ENCODE peak calls at places on chromosome 18, in four cellular contexts. M is upper lobe of left lung, H is sigmoid colon, S is stomach. T is an unnamed sample.

GRCh38 chr18:31741096-31741735 is 19.5 kb downstream of the SLC25A52 start:
- DNase-seq in M (peak), H (no peak), S (peak), T (no peak)

GRCh38 chr18:686339-687111 is 25.9 kb downstream of the ENOSF1 start:
- DNase-seq in M (no peak), H (no peak), S (no peak), T (no peak)

GRCh38 chr18:5197032-5197434 is at the start of gene AKAIN1:
- DNase-seq in M (peak), H (no peak), S (no peak), T (no peak)

GRCh38 chr18:27713727-27714080 is 463.2 kb downstream of the CDH2 start:
- DNase-seq in M (no peak), H (no peak), S (no peak), T (no peak)

GRCh38 chr18:23609390-23610008 is 23.2 kb upstream of the NPC1 start:
- DNase-seq in M (no peak), H (no peak), S (no peak), T (no peak)

GRCh38 chr18:62784338-62784965 is 69.1 kb downstream of the PHLPP1 start:
- DNase-seq in M (no peak), H (no peak), S (no peak), T (no peak)

GRCh38 chr18:5475252-5475651 is 68.5 kb downstream of the EPB41L3 start:
- DNase-seq in M (peak), H (peak), S (no peak), T (no peak)

GRCh38 chr18:48319796-48320638 is 89.2 kb downstream of the ZBTB7C start:
- DNase-seq in M (no peak), H (no peak), S (no peak), T (no peak)

GRCh38 chr18:22828171-22828570 is 105.0 kb upstream of the RBBP8 start:
- DNase-seq in M (no peak), H (no peak), S (no peak), T (no peak)

GRCh38 chr18:12599543-12599942 is 58.4 kb downstream of the SPIRE1 start:
- DNase-seq in M (no peak), H (no peak), S (no peak), T (no peak)

GRCh38 chr18:58529714-58530354 is 99.1 kb downstream of the ALPK2 start:
- DNase-seq in M (peak), H (no peak), S (peak), T (peak)

GRCh38 chr18:58911766-58912165 is 47.1 kb downstream of the ZNF532 start:
- DNase-seq in M (no peak), H (no peak), S (no peak), T (no peak)

GRCh38 chr18:12374398-12374797 is 2.6 kb downstream of the AFG3L2 start:
- DNase-seq in M (no peak), H (no peak), S (no peak), T (no peak)

GRCh38 chr18:74373428-74373827 is 57.8 kb downstream of the C18orf63 start:
- DNase-seq in M (no peak), H (no peak), S (no peak), T (no peak)

GRCh38 chr18:64171576-64171975 is 22.7 kb upstream of the LINC00305 start:
- DNase-seq in M (no peak), H (no peak), S (no peak), T (no peak)

GRCh38 chr18:13653746-13654455 is 72.5 kb downstream of the FAM210A start:
- DNase-seq in M (no peak), H (no peak), S (no peak), T (no peak)

GRCh38 chr18:21163647-21164625 is 52.3 kb upstream of the ROCK1 start:
- DNase-seq in M (peak), H (no peak), S (no peak), T (no peak)

GRCh38 chr18:37429768-37430167 is 135.8 kb downstream of the CELF4 start:
- DNase-seq in M (no peak), H (no peak), S (no peak), T (no peak)

GRCh38 chr18:32902566-32903330 is 129.9 kb upstream of the KLHL14 start:
- DNase-seq in M (no peak), H (no peak), S (no peak), T (no peak)

DNA sequence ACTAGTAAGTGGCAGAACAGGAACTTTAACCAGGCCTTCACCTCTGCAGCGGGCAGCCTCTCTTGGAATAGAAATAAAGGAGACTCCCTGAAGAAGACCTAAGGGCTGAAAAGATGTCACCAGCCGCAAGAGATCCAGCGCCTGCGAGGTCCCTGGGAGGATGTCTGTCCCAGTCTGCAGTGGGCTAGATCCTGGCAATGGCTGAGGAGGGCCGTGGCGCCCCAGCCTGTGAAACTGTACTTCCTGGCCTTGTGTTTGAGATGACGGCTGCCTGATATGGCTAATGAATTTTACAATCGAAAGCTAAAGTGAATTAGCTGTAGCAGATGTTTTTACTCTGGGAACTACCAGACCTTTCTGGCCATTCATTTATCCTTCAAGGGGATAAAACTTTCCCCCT is 300.6 kb upstream of the SALL3 start:
- DNase-seq in M (no peak), H (no peak), S (peak), T (peak)
- TF ChIP-seq CTCF in M (no peak), H (no peak), S (no peak), T (no peak)

GRCh38 chr18:8046421-8046820 is 479.3 kb downstream of the PTPRM start:
- DNase-seq in M (no peak), H (no peak), S (no peak), T (no peak)

GRCh38 chr18:8050616-8051314 is 483.6 kb downstream of the PTPRM start:
- DNase-seq in M (no peak), H (no peak), S (no peak), T (no peak)

GRCh38 chr18:8049147-8049546 is 482.0 kb downstream of the PTPRM start:
- DNase-seq in M (no peak), H (no peak), S (no peak), T (no peak)

GRCh38 chr18:8052237-8052701 is 485.2 kb downstream of the PTPRM start:
- DNase-seq in M (no peak), H (no peak), S (no peak), T (no peak)

GRCh38 chr18:8051388-8051787 is 484.3 kb downstream of the PTPRM start:
- DNase-seq in M (no peak), H (no peak), S (no peak), T (no peak)
- TF ChIP-seq POLR2AphosphoS5 in M (no peak), H (no peak), S (no peak), T (no peak)

GRCh38 chr18:10487161-10487560 is 32.7 kb downstream of the APCDD1 start:
- DNase-seq in M (no peak), H (no peak), S (no peak), T (no peak)
- H3K27ac ChIP-seq in M (no peak), H (no peak), S (no peak), T (no peak)

GRCh38 chr18:50287441-50288347 is at the start of gene CXXC1:
- DNase-seq in M (peak), H (peak), S (peak), T (peak)
- TF ChIP-seq CTCF in M (peak), H (peak), S (peak), T (peak)